ENCODE peak calls at places on chromosomes 11 and 22, in five cellular contexts. One of them, this sample, is unnamed.

GRCh38 chr11:116976941-116977570 is 121.2 kb downstream of the SIK3 start:
- DNase-seq in psoas muscle: no peak
- DNase-seq in H9: no peak
- DNase-seq in right lobe of liver: no peak
- DNase-seq in WERI-Rb-1: no peak
- DNase-seq in this sample: no peak

GRCh38 chr11:57556041-57556440 is 11.4 kb downstream of the UBE2L6 start:
- DNase-seq in right lobe of liver: no peak
- DNase-seq in psoas muscle: no peak
- DNase-seq in WERI-Rb-1: peak; percentile 27
- DNase-seq in H9: no peak
- DNase-seq in this sample: no peak

GRCh38 chr11:35013514-35014191 is 97.2 kb downstream of the PDHX start:
- DNase-seq in psoas muscle: no peak
- DNase-seq in right lobe of liver: no peak
- DNase-seq in WERI-Rb-1: no peak
- DNase-seq in H9: no peak
- DNase-seq in this sample: no peak

GRCh38 chr11:88175707-88176066 is 444 bp upstream of the RAB38 start:
- DNase-seq in H9: no peak
- DNase-seq in WERI-Rb-1: no peak
- DNase-seq in psoas muscle: no peak
- DNase-seq in right lobe of liver: no peak
- DNase-seq in this sample: no peak

GRCh38 chr11:106464728-106465127 is 387.3 kb downstream of the AASDHPPT start:
- DNase-seq in WERI-Rb-1: no peak
- DNase-seq in right lobe of liver: no peak
- DNase-seq in psoas muscle: no peak
- DNase-seq in H9: no peak
- DNase-seq in this sample: no peak

GRCh38 chr22:48368975-48369525 is 1458.6 kb downstream of the BRD1 start:
- DNase-seq in H9: peak; percentile 59
- DNase-seq in psoas muscle: no peak
- DNase-seq in right lobe of liver: no peak
- DNase-seq in WERI-Rb-1: no peak
- DNase-seq in this sample: no peak

GRCh38 chr22:27919943-27920755 is 1.1 kb upstream of the PITPNB start:
- DNase-seq in WERI-Rb-1: peak; percentile 33
- DNase-seq in psoas muscle: no peak
- DNase-seq in H9: peak; percentile 60
- DNase-seq in right lobe of liver: no peak
- DNase-seq in this sample: no peak

GRCh38 chr11:35033011-35033410 is 106.0 kb upstream of the CD44 start:
- DNase-seq in WERI-Rb-1: no peak
- DNase-seq in right lobe of liver: no peak
- DNase-seq in H9: no peak
- DNase-seq in psoas muscle: no peak
- DNase-seq in this sample: no peak

GRCh38 chr11:13141731-13142724 is 132.9 kb downstream of the RASSF10 start:
- DNase-seq in H9: no peak
- DNase-seq in right lobe of liver: no peak
- DNase-seq in WERI-Rb-1: no peak
- DNase-seq in psoas muscle: no peak
- DNase-seq in this sample: no peak

GRCh38 chr22:29311468-29312217 is 3.9 kb downstream of the RASL10A start:
- DNase-seq in H9: no peak
- DNase-seq in WERI-Rb-1: no peak
- DNase-seq in psoas muscle: peak; percentile 70
- DNase-seq in right lobe of liver: peak; percentile 62
- DNase-seq in this sample: peak; percentile 78

GRCh38 chr22:24925586-24926427 is 20.7 kb downstream of the LHFPL7 start:
- DNase-seq in WERI-Rb-1: no peak
- DNase-seq in right lobe of liver: no peak
- DNase-seq in H9: peak; percentile 62
- DNase-seq in psoas muscle: no peak
- DNase-seq in this sample: no peak

GRCh38 chr11:267491-267994 is 10.7 kb upstream of the NLRP6 start:
- DNase-seq in WERI-Rb-1: no peak
- DNase-seq in H9: no peak
- DNase-seq in right lobe of liver: peak; percentile 74
- DNase-seq in psoas muscle: peak; percentile 51
- DNase-seq in this sample: peak; percentile 86

GRCh38 chr11:68016904-68017817 is 7.0 kb downstream of the ALDH3B1 start:
- DNase-seq in psoas muscle: no peak
- DNase-seq in right lobe of liver: no peak
- DNase-seq in WERI-Rb-1: no peak
- DNase-seq in H9: no peak
- DNase-seq in this sample: no peak

GRCh38 chr11:125156346-125156745 is 8.2 kb upstream of the PKNOX2 start:
- DNase-seq in WERI-Rb-1: no peak
- DNase-seq in H9: no peak
- DNase-seq in psoas muscle: no peak
- DNase-seq in right lobe of liver: no peak
- DNase-seq in this sample: peak; percentile 28

GRCh38 chr11:86421976-86422770 is 47.5 kb downstream of the CCDC81 start:
- DNase-seq in right lobe of liver: no peak
- DNase-seq in WERI-Rb-1: no peak
- DNase-seq in H9: no peak
- DNase-seq in psoas muscle: no peak
- DNase-seq in this sample: no peak

GRCh38 chr11:128604723-128605122 is 17.4 kb upstream of the ETS1 start:
- DNase-seq in right lobe of liver: no peak
- DNase-seq in H9: no peak
- DNase-seq in psoas muscle: no peak
- DNase-seq in WERI-Rb-1: no peak
- DNase-seq in this sample: no peak

GRCh38 chr22:27724181-27724580 is 77.4 kb downstream of the MN1 start:
- DNase-seq in WERI-Rb-1: no peak
- DNase-seq in H9: no peak
- DNase-seq in psoas muscle: no peak
- DNase-seq in right lobe of liver: no peak
- DNase-seq in this sample: no peak

GRCh38 chr11:32893091-32893946 is 708 bp downstream of the QSER1 start:
- DNase-seq in H9: peak; percentile 68
- DNase-seq in psoas muscle: peak; percentile 75
- DNase-seq in right lobe of liver: peak; percentile 66
- DNase-seq in WERI-Rb-1: peak; percentile 65
- DNase-seq in this sample: peak; percentile 82
- TF ChIP-seq CTCF in H9: peak; percentile 68
- TF ChIP-seq CTCF in psoas muscle: peak; percentile 51
- TF ChIP-seq CTCF in right lobe of liver: peak; percentile 19
- TF ChIP-seq CTCF in WERI-Rb-1: peak; percentile 61
- TF ChIP-seq CTCF in this sample: peak; percentile 51

GRCh38 chr11:78541537-78541936 is 33.1 kb downstream of the NARS2 start:
- DNase-seq in WERI-Rb-1: no peak
- DNase-seq in right lobe of liver: no peak
- DNase-seq in H9: no peak
- DNase-seq in psoas muscle: no peak
- DNase-seq in this sample: no peak

GRCh38 chr11:78539566-78539965 is 35.1 kb downstream of the NARS2 start:
- DNase-seq in psoas muscle: no peak
- DNase-seq in right lobe of liver: no peak
- DNase-seq in WERI-Rb-1: no peak
- DNase-seq in H9: no peak
- DNase-seq in this sample: no peak

GRCh38 chr11:78536933-78537332 is 37.7 kb downstream of the NARS2 start:
- DNase-seq in WERI-Rb-1: no peak
- DNase-seq in H9: no peak
- DNase-seq in right lobe of liver: no peak
- DNase-seq in psoas muscle: no peak
- DNase-seq in this sample: no peak

GRCh38 chr11:78542007-78542406 is 32.7 kb downstream of the NARS2 start:
- DNase-seq in H9: no peak
- DNase-seq in right lobe of liver: no peak
- DNase-seq in WERI-Rb-1: no peak
- DNase-seq in psoas muscle: no peak
- DNase-seq in this sample: no peak

DNA sequence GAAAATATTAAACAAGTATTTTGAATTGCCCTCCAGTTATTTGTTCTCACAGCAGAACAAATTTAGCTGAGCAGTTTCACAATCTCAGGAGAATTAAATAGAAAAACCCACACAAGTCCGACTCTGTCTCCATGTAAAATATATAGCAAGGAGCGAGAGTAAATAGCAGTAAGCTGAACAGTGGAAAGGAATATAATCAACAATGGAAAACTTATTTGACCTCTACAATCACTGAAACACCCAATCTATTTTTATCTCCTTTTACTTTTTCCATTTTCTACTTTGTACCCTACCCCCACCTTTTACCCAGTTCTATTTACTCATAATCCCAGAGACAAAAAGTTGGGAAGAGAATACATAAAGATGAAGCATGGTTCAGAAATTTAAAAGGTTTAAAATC is 34.4 kb downstream of the NARS2 start:
- DNase-seq in H9: no peak
- DNase-seq in WERI-Rb-1: no peak
- DNase-seq in right lobe of liver: no peak
- DNase-seq in psoas muscle: no peak
- DNase-seq in this sample: no peak
- TF ChIP-seq CTCF in H9: no peak
- TF ChIP-seq CTCF in WERI-Rb-1: no peak
- TF ChIP-seq CTCF in right lobe of liver: no peak
- TF ChIP-seq CTCF in psoas muscle: no peak
- TF ChIP-seq CTCF in this sample: no peak

GRCh38 chr22:42820075-42820763 is 36.9 kb downstream of the ARFGAP3 start:
- DNase-seq in psoas muscle: no peak
- DNase-seq in WERI-Rb-1: no peak
- DNase-seq in right lobe of liver: no peak
- DNase-seq in H9: no peak
- DNase-seq in this sample: no peak
- TF ChIP-seq CTCF in psoas muscle: peak; percentile 75
- TF ChIP-seq CTCF in WERI-Rb-1: peak; percentile 38
- TF ChIP-seq CTCF in right lobe of liver: no peak
- TF ChIP-seq CTCF in H9: peak; percentile 65
- TF ChIP-seq CTCF in this sample: no peak

DNA sequence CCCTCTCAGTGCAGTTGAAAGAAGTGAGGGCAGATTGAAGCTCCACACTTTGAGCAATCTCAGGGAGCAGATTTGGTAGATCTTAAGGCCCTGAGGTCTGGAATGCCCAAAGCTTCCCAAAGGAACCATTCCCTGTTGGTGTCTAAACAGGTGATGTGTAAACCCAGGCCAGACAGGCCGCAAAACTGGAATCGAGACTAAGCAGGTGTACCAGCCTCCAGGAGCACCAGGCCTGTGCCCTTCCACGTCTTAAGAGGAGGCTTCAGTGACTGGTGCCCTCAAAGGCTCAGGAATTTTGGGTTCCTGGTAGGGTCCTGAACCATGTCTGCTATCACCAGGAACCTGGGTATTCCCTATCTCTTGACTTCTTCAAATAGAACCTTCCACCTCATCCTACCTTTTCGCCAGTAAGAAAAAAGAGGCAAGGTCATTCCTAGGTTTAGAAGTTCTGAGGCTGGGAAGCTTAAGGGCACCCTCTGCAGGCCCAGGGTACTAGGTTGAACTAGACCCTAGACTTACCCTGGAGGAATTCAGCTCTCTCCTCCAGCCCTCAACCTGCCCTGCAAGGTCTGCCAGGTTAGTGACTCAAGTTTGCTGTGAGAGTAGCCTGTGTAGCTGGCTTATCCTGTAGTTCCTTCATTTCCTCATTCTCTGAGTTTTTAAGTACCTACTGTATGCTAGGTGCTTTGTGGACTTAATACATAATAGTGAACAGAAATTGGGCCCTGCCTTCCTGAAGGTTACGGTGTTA is 100.0 kb upstream of the NNMT start:
- DNase-seq in psoas muscle: no peak
- DNase-seq in right lobe of liver: no peak
- DNase-seq in WERI-Rb-1: no peak
- DNase-seq in H9: no peak
- DNase-seq in this sample: no peak
- TF ChIP-seq CTCF in psoas muscle: no peak
- TF ChIP-seq CTCF in right lobe of liver: no peak
- TF ChIP-seq CTCF in WERI-Rb-1: peak; percentile 14
- TF ChIP-seq CTCF in H9: peak; percentile 12
- TF ChIP-seq CTCF in this sample: no peak

DNA sequence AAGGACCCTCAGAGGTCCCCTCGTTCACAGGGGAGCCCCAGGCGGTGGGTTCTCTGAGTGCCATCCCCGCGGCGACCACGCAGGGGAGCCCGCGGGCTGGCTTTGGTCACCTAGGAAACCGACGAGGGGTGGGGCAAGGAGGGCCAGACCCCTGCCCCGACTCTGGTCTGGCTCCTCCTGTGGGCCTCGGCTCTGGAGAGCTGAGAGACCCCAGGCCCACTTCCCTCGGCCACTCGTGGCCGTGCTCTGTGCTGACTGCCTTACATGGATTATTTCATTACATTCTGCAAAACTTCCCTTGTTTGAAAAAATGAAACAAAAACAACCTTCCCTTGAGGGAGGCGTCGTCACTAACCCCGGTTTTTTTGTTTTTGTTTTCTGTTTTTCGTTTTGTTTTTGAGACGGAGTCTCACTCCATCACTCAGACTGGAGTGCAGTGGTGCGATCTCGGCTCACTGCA is 15.2 kb upstream of the CYTH4 start:
- DNase-seq in right lobe of liver: peak; percentile 69
- DNase-seq in WERI-Rb-1: peak; percentile 75
- DNase-seq in psoas muscle: peak; percentile 58
- DNase-seq in H9: peak; percentile 79
- DNase-seq in this sample: no peak
- TF ChIP-seq CTCF in right lobe of liver: peak; percentile 60
- TF ChIP-seq CTCF in WERI-Rb-1: peak; percentile 83
- TF ChIP-seq CTCF in psoas muscle: peak; percentile 41
- TF ChIP-seq CTCF in H9: peak; percentile 91
- TF ChIP-seq CTCF in this sample: no peak

GRCh38 chr11:61298663-61299244 is 3.6 kb upstream of the VWCE start:
- DNase-seq in right lobe of liver: no peak
- DNase-seq in WERI-Rb-1: no peak
- DNase-seq in H9: no peak
- DNase-seq in psoas muscle: no peak
- DNase-seq in this sample: no peak
- TF ChIP-seq CTCF in right lobe of liver: no peak
- TF ChIP-seq CTCF in WERI-Rb-1: no peak
- TF ChIP-seq CTCF in H9: no peak
- TF ChIP-seq CTCF in psoas muscle: no peak
- TF ChIP-seq CTCF in this sample: no peak

GRCh38 chr11:123137496-123138270 is 57.4 kb downstream of the CLMP start:
- DNase-seq in WERI-Rb-1: no peak
- DNase-seq in psoas muscle: peak; percentile 84
- DNase-seq in H9: peak; percentile 80
- DNase-seq in right lobe of liver: peak; percentile 56
- DNase-seq in this sample: peak; percentile 86
- TF ChIP-seq CTCF in WERI-Rb-1: no peak
- TF ChIP-seq CTCF in psoas muscle: no peak
- TF ChIP-seq CTCF in H9: no peak
- TF ChIP-seq CTCF in right lobe of liver: no peak
- TF ChIP-seq CTCF in this sample: no peak

GRCh38 chr11:113873241-113873626 is 2.1 kb downstream of the USP28 start:
- DNase-seq in right lobe of liver: no peak
- DNase-seq in WERI-Rb-1: no peak
- DNase-seq in H9: no peak
- DNase-seq in psoas muscle: peak; percentile 64
- DNase-seq in this sample: no peak

GRCh38 chr11:113876074-113876797 is 864 bp upstream of the USP28 start:
- DNase-seq in psoas muscle: no peak
- DNase-seq in right lobe of liver: no peak
- DNase-seq in H9: no peak
- DNase-seq in WERI-Rb-1: peak; percentile 86
- DNase-seq in this sample: no peak

GRCh38 chr11:113875414-113876073 is at the start of gene USP28:
- DNase-seq in WERI-Rb-1: peak; percentile 97
- DNase-seq in H9: peak; percentile 97
- DNase-seq in psoas muscle: peak; percentile 99
- DNase-seq in right lobe of liver: peak; percentile 99
- DNase-seq in this sample: peak; percentile 98

GRCh38 chr11:113874096-113874919 is 1.1 kb downstream of the USP28 start:
- DNase-seq in H9: no peak
- DNase-seq in WERI-Rb-1: no peak
- DNase-seq in right lobe of liver: no peak
- DNase-seq in psoas muscle: no peak
- DNase-seq in this sample: no peak

GRCh38 chr11:113874920-113875413 is 405 bp downstream of the USP28 start:
- DNase-seq in H9: no peak
- DNase-seq in WERI-Rb-1: no peak
- DNase-seq in psoas muscle: no peak
- DNase-seq in right lobe of liver: no peak
- DNase-seq in this sample: peak; percentile 76
- TF ChIP-seq CTCF in H9: no peak
- TF ChIP-seq CTCF in WERI-Rb-1: no peak
- TF ChIP-seq CTCF in psoas muscle: peak; percentile 21
- TF ChIP-seq CTCF in right lobe of liver: peak; percentile 15
- TF ChIP-seq CTCF in this sample: no peak

This sample was measured in suprapubic skin.